ENCODE peak calls at places on chromosome 19, in seven cellular contexts. One of them, this sample, is unnamed. For H3K27me3, the result is how much of the 10 kb centered on the place peaks cover.

GRCh38 chr19:7098701-7099596 is 29.4 kb downstream of the ZNF557 start:
- DNase-seq in right atrium auricular region: peak
- DNase-seq in naive thymus-derived CD4-positive, alpha-beta T cell: peak
- DNase-seq in aorta: peak
- DNase-seq in cardiac muscle cell: peak
- DNase-seq in fibroblast of lung: peak
- DNase-seq in mesenchymal stem cell: peak
- DNase-seq in this sample: peak

GRCh38 chr19:39047076-39047475 is 14.7 kb upstream of the FBXO27 start:
- DNase-seq in right atrium auricular region: no peak
- DNase-seq in mesenchymal stem cell: no peak
- DNase-seq in cardiac muscle cell: no peak
- DNase-seq in fibroblast of lung: no peak
- DNase-seq in naive thymus-derived CD4-positive, alpha-beta T cell: no peak
- DNase-seq in aorta: no peak
- DNase-seq in this sample: no peak

GRCh38 chr19:51664997-51665396 is 18.4 kb upstream of the SIGLEC14 start:
- DNase-seq in right atrium auricular region: no peak
- DNase-seq in aorta: no peak
- DNase-seq in naive thymus-derived CD4-positive, alpha-beta T cell: no peak
- DNase-seq in fibroblast of lung: peak
- DNase-seq in cardiac muscle cell: peak
- DNase-seq in mesenchymal stem cell: no peak
- DNase-seq in this sample: no peak

GRCh38 chr19:15283141-15283885 is 49.0 kb downstream of the BRD4 start:
- DNase-seq in aorta: peak
- DNase-seq in right atrium auricular region: peak
- DNase-seq in fibroblast of lung: peak
- DNase-seq in cardiac muscle cell: peak
- DNase-seq in mesenchymal stem cell: peak
- DNase-seq in naive thymus-derived CD4-positive, alpha-beta T cell: no peak
- DNase-seq in this sample: no peak

GRCh38 chr19:19948800-19949199 is 48.1 kb downstream of the ZNF93 start:
- DNase-seq in aorta: no peak
- DNase-seq in mesenchymal stem cell: no peak
- DNase-seq in right atrium auricular region: no peak
- DNase-seq in naive thymus-derived CD4-positive, alpha-beta T cell: no peak
- DNase-seq in cardiac muscle cell: no peak
- DNase-seq in fibroblast of lung: no peak
- DNase-seq in this sample: no peak

GRCh38 chr19:30518965-30519606 is 146.9 kb downstream of the ZNF536 start:
- DNase-seq in right atrium auricular region: peak
- DNase-seq in naive thymus-derived CD4-positive, alpha-beta T cell: no peak
- DNase-seq in fibroblast of lung: no peak
- DNase-seq in cardiac muscle cell: no peak
- DNase-seq in mesenchymal stem cell: no peak
- DNase-seq in aorta: no peak
- DNase-seq in this sample: no peak

GRCh38 chr19:7340959-7341837 is 7.5 kb upstream of the ARHGEF18 start:
- DNase-seq in cardiac muscle cell: peak
- DNase-seq in right atrium auricular region: peak
- DNase-seq in mesenchymal stem cell: peak
- DNase-seq in fibroblast of lung: peak
- DNase-seq in naive thymus-derived CD4-positive, alpha-beta T cell: peak
- DNase-seq in aorta: peak
- DNase-seq in this sample: peak

GRCh38 chr19:43525836-43526771 is 897 bp downstream of the ETHE1 start:
- DNase-seq in mesenchymal stem cell: peak
- DNase-seq in cardiac muscle cell: no peak
- DNase-seq in fibroblast of lung: no peak
- DNase-seq in naive thymus-derived CD4-positive, alpha-beta T cell: peak
- DNase-seq in right atrium auricular region: no peak
- DNase-seq in aorta: peak
- DNase-seq in this sample: no peak

GRCh38 chr19:54554896-54555295 is 18.7 kb upstream of the LILRA2 start:
- DNase-seq in cardiac muscle cell: no peak
- DNase-seq in naive thymus-derived CD4-positive, alpha-beta T cell: no peak
- DNase-seq in fibroblast of lung: no peak
- DNase-seq in aorta: no peak
- DNase-seq in mesenchymal stem cell: no peak
- DNase-seq in right atrium auricular region: no peak
- DNase-seq in this sample: no peak

GRCh38 chr19:49570997-49571676 is 9.2 kb downstream of the NOSIP start:
- DNase-seq in fibroblast of lung: no peak
- DNase-seq in naive thymus-derived CD4-positive, alpha-beta T cell: no peak
- DNase-seq in cardiac muscle cell: no peak
- DNase-seq in right atrium auricular region: no peak
- DNase-seq in aorta: no peak
- DNase-seq in mesenchymal stem cell: no peak
- DNase-seq in this sample: no peak

GRCh38 chr19:13610042-13610691 is 103.9 kb upstream of the CACNA1A start:
- DNase-seq in fibroblast of lung: no peak
- DNase-seq in cardiac muscle cell: no peak
- DNase-seq in mesenchymal stem cell: no peak
- DNase-seq in aorta: peak
- DNase-seq in naive thymus-derived CD4-positive, alpha-beta T cell: no peak
- DNase-seq in right atrium auricular region: no peak
- DNase-seq in this sample: no peak

GRCh38 chr19:12052057-12052570 is 647 bp downstream of the ZNF878 start:
- DNase-seq in right atrium auricular region: no peak
- DNase-seq in aorta: no peak
- DNase-seq in cardiac muscle cell: no peak
- DNase-seq in fibroblast of lung: no peak
- DNase-seq in naive thymus-derived CD4-positive, alpha-beta T cell: no peak
- DNase-seq in mesenchymal stem cell: peak
- DNase-seq in this sample: no peak

GRCh38 chr19:14758816-14759215 is 19.5 kb downstream of the ADGRE2 start:
- DNase-seq in mesenchymal stem cell: no peak
- DNase-seq in fibroblast of lung: no peak
- DNase-seq in naive thymus-derived CD4-positive, alpha-beta T cell: no peak
- DNase-seq in right atrium auricular region: no peak
- DNase-seq in cardiac muscle cell: no peak
- DNase-seq in aorta: no peak
- DNase-seq in this sample: no peak

GRCh38 chr19:54162241-54162805 is 2.8 kb upstream of the LENG1 start:
- DNase-seq in fibroblast of lung: peak
- DNase-seq in aorta: peak
- DNase-seq in cardiac muscle cell: peak
- DNase-seq in right atrium auricular region: peak
- DNase-seq in naive thymus-derived CD4-positive, alpha-beta T cell: peak
- DNase-seq in mesenchymal stem cell: peak
- DNase-seq in this sample: peak

GRCh38 chr19:11446652-11447301 is 11.3 kb downstream of the PRKCSH start:
- DNase-seq in cardiac muscle cell: peak
- DNase-seq in right atrium auricular region: no peak
- DNase-seq in fibroblast of lung: peak
- DNase-seq in mesenchymal stem cell: peak
- DNase-seq in aorta: peak
- DNase-seq in naive thymus-derived CD4-positive, alpha-beta T cell: peak
- DNase-seq in this sample: no peak

GRCh38 chr19:5329141-5329540 is 11.5 kb downstream of the PTPRS start:
- DNase-seq in right atrium auricular region: no peak
- DNase-seq in fibroblast of lung: no peak
- DNase-seq in naive thymus-derived CD4-positive, alpha-beta T cell: no peak
- DNase-seq in aorta: no peak
- DNase-seq in mesenchymal stem cell: no peak
- DNase-seq in cardiac muscle cell: no peak
- DNase-seq in this sample: no peak

GRCh38 chr19:18611327-18612050 is 1.2 kb upstream of the TMEM59L start:
- DNase-seq in mesenchymal stem cell: no peak
- DNase-seq in cardiac muscle cell: no peak
- DNase-seq in naive thymus-derived CD4-positive, alpha-beta T cell: no peak
- DNase-seq in fibroblast of lung: no peak
- DNase-seq in right atrium auricular region: no peak
- DNase-seq in aorta: no peak
- DNase-seq in this sample: no peak

GRCh38 chr19:7772752-7773291 is 9.8 kb downstream of the CLEC4M start:
- DNase-seq in fibroblast of lung: no peak
- DNase-seq in naive thymus-derived CD4-positive, alpha-beta T cell: no peak
- DNase-seq in cardiac muscle cell: peak
- DNase-seq in aorta: no peak
- DNase-seq in right atrium auricular region: no peak
- DNase-seq in mesenchymal stem cell: peak
- DNase-seq in this sample: no peak

GRCh38 chr19:34254552-34255432 is at the start of gene GARRE1:
- DNase-seq in naive thymus-derived CD4-positive, alpha-beta T cell: peak
- DNase-seq in mesenchymal stem cell: no peak
- DNase-seq in fibroblast of lung: peak
- DNase-seq in cardiac muscle cell: peak
- DNase-seq in aorta: peak
- DNase-seq in right atrium auricular region: no peak
- DNase-seq in this sample: no peak

GRCh38 chr19:10416083-10416379 is 4.3 kb upstream of the PDE4A start:
- DNase-seq in cardiac muscle cell: no peak
- DNase-seq in fibroblast of lung: no peak
- DNase-seq in right atrium auricular region: no peak
- DNase-seq in aorta: no peak
- DNase-seq in mesenchymal stem cell: no peak
- DNase-seq in naive thymus-derived CD4-positive, alpha-beta T cell: no peak
- DNase-seq in this sample: no peak

GRCh38 chr19:10416380-10417257 is 3.7 kb upstream of the PDE4A start:
- DNase-seq in mesenchymal stem cell: peak
- DNase-seq in right atrium auricular region: peak
- DNase-seq in naive thymus-derived CD4-positive, alpha-beta T cell: peak
- DNase-seq in fibroblast of lung: peak
- DNase-seq in aorta: peak
- DNase-seq in cardiac muscle cell: peak
- DNase-seq in this sample: no peak

GRCh38 chr19:10419200-10419645 is 1.1 kb upstream of the PDE4A start:
- DNase-seq in naive thymus-derived CD4-positive, alpha-beta T cell: no peak
- DNase-seq in mesenchymal stem cell: no peak
- DNase-seq in aorta: peak
- DNase-seq in fibroblast of lung: no peak
- DNase-seq in right atrium auricular region: no peak
- DNase-seq in cardiac muscle cell: no peak
- DNase-seq in this sample: no peak

GRCh38 chr19:10418281-10419199 is 1.8 kb upstream of the PDE4A start:
- DNase-seq in mesenchymal stem cell: no peak
- DNase-seq in right atrium auricular region: no peak
- DNase-seq in cardiac muscle cell: peak
- DNase-seq in fibroblast of lung: no peak
- DNase-seq in naive thymus-derived CD4-positive, alpha-beta T cell: no peak
- DNase-seq in aorta: no peak
- DNase-seq in this sample: no peak

DNA sequence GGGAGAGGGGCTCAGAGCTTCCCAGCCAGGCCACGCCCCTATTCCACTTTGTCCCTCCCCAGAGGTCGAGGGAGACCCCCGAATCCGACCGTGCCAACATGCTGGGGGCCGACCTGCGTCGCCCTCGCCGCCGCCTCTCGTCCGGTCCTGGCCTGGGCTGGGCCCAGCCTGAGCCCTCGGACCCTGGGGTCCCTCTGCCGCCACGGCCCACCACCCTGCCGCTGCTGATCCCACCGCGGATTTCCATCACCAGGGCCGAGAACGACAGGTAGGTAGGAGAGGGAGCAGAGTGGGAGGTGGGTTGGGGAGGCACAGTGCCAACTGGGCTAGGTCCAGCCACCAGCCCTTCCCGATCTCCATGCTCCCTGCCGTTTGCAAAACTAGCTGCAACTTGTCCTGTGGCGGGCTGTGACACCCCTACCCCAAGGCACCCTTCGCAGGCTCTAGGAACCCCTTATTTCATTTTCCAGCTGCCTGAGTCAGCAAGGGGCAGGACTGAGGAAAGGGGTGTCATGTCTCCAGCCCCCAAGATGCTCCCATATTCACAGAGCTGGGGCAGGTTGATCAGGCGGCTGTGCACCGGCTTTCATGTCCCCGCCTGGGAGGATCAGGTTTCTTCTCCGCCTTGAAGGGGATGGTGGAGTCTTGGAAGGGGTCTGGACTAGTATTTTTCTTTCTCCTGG is 2.6 kb upstream of the PDE4A start:
- DNase-seq in fibroblast of lung: no peak
- DNase-seq in right atrium auricular region: no peak
- DNase-seq in naive thymus-derived CD4-positive, alpha-beta T cell: no peak
- DNase-seq in cardiac muscle cell: no peak
- DNase-seq in aorta: peak
- DNase-seq in mesenchymal stem cell: no peak
- DNase-seq in this sample: no peak
- H3K27me3 ChIP-seq in fibroblast of lung: under half
- H3K27me3 ChIP-seq in right atrium auricular region: half or more
- H3K27me3 ChIP-seq in naive thymus-derived CD4-positive, alpha-beta T cell: under half
- H3K27me3 ChIP-seq in cardiac muscle cell: half or more
- H3K27me3 ChIP-seq in aorta: under half
- H3K27me3 ChIP-seq in mesenchymal stem cell: half or more
- H3K27me3 ChIP-seq in this sample: under half

DNA sequence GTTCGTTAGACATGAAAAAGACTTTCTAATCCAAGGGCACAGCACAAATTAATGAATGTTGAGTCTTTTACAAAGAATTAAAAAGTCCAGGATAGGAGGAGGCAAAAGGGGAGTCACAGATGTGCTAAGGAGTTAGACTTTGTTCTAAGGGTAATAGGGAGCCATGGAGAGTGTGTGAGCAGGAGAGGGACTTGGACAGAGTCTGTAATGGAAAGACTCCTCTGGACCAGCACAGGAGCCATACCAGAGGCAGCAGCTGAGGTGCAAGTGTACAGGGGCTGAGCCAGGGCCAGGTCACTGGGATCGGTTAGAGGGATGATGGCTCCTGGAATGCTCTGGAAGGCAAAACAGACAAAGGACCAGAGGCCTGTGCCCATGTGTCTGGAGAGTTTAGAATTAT is 10.5 kb downstream of the GTPBP3 start:
- DNase-seq in cardiac muscle cell: no peak
- DNase-seq in mesenchymal stem cell: no peak
- DNase-seq in naive thymus-derived CD4-positive, alpha-beta T cell: no peak
- DNase-seq in aorta: no peak
- DNase-seq in fibroblast of lung: no peak
- DNase-seq in right atrium auricular region: no peak
- DNase-seq in this sample: no peak
- H3K27ac ChIP-seq in cardiac muscle cell: no peak
- H3K27ac ChIP-seq in mesenchymal stem cell: no peak
- H3K27ac ChIP-seq in naive thymus-derived CD4-positive, alpha-beta T cell: no peak
- H3K27ac ChIP-seq in aorta: peak
- H3K27ac ChIP-seq in fibroblast of lung: no peak
- H3K27ac ChIP-seq in right atrium auricular region: peak
- H3K27ac ChIP-seq in this sample: peak

DNA sequence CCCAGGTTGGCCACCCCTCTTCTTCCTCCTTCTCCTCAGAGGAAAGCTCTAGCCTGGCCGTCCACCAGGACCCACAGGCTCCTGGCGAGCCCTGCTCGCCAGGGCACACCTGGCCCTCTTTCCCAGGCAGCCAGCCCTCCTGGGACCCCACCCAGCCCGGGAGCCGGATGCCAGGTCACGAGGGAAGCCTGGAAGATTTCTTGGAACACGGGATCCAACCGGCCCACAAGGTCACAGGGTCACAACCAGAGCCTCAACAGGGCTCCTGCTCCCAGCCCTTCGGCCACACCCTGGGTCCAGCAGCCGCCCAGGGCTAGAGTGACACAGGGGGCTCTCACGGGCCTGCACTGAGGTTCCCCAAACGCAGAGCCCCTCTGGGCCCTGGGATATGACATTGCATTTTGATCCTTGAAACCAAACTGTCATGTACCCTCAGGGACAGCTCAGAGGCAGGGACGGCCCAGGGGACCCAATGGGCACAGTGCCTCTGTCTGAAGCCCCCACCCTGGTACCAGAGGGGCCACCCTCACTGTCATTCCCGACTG is 5.5 kb downstream of the MKNK2 start:
- DNase-seq in fibroblast of lung: no peak
- DNase-seq in right atrium auricular region: no peak
- DNase-seq in cardiac muscle cell: no peak
- DNase-seq in mesenchymal stem cell: no peak
- DNase-seq in naive thymus-derived CD4-positive, alpha-beta T cell: no peak
- DNase-seq in aorta: peak
- DNase-seq in this sample: no peak
- H3K27me3 ChIP-seq in fibroblast of lung: under half
- H3K27me3 ChIP-seq in right atrium auricular region: under half
- H3K27me3 ChIP-seq in cardiac muscle cell: under half
- H3K27me3 ChIP-seq in mesenchymal stem cell: under half
- H3K27me3 ChIP-seq in naive thymus-derived CD4-positive, alpha-beta T cell: under half
- H3K27me3 ChIP-seq in aorta: under half
- H3K27me3 ChIP-seq in this sample: under half

GRCh38 chr19:3670258-3670795 is 29.9 kb downstream of the PIP5K1C start:
- DNase-seq in fibroblast of lung: peak
- DNase-seq in cardiac muscle cell: peak
- DNase-seq in aorta: peak
- DNase-seq in right atrium auricular region: peak
- DNase-seq in naive thymus-derived CD4-positive, alpha-beta T cell: no peak
- DNase-seq in mesenchymal stem cell: peak
- DNase-seq in this sample: peak
- H3K27ac ChIP-seq in fibroblast of lung: peak
- H3K27ac ChIP-seq in cardiac muscle cell: peak
- H3K27ac ChIP-seq in aorta: peak
- H3K27ac ChIP-seq in right atrium auricular region: peak
- H3K27ac ChIP-seq in naive thymus-derived CD4-positive, alpha-beta T cell: no peak
- H3K27ac ChIP-seq in mesenchymal stem cell: peak
- H3K27ac ChIP-seq in this sample: peak

This sample was measured in esophagus muscularis mucosa.